ENCODE peak calls at places on chromosomes 1 and 21, in six cellular contexts. L is fibroblast of the aortic adventitia, B is foreskin fibroblast, G is brain microvascular endothelial cell, E is IMR-90, Y is AG10803. I is an unnamed sample.

GRCh38 chr1:201310986-201311355 is 27.7 kb downstream of the PKP1 start:
- DNase-seq in B (no peak), E (peak), G (no peak), L (no peak), Y (peak), I (peak)

GRCh38 chr1:202164271-202165037 is 4.1 kb upstream of the PTPN7 start:
- DNase-seq in E (no peak), G (no peak), B (no peak), L (no peak), Y (no peak), I (no peak)

GRCh38 chr1:222087207-222087920 is 345.5 kb upstream of the DUSP10 start:
- DNase-seq in Y (peak), L (peak), B (no peak), E (no peak), G (no peak), I (no peak)

GRCh38 chr1:23376890-23377811 is 7.5 kb upstream of the ZNF436 start:
- DNase-seq in B (peak), G (peak), Y (peak), E (peak), L (peak), I (peak)

GRCh38 chr1:171233183-171233582 is 15.1 kb upstream of the FMO1 start:
- DNase-seq in E (no peak), B (no peak), L (no peak), G (no peak), Y (no peak), I (no peak)

GRCh38 chr1:59976194-59977074 is 49.9 kb upstream of the CYP2J2 start:
- DNase-seq in Y (peak), G (peak), E (peak), L (peak), B (peak), I (peak)

GRCh38 chr1:10415211-10415930 is 14.9 kb upstream of the CENPS start:
- DNase-seq in G (peak), Y (peak), E (peak), L (peak), B (peak), I (peak)

GRCh38 chr21:29172282-29172681 is 41.8 kb downstream of the MAP3K7CL start:
- DNase-seq in B (no peak), G (no peak), E (no peak), L (no peak), Y (no peak), I (no peak)

GRCh38 chr21:31795992-31796391 is 64.1 kb upstream of the SCAF4 start:
- DNase-seq in Y (no peak), L (peak), E (no peak), B (no peak), G (no peak), I (peak)

GRCh38 chr1:42176902-42177519 is 12.5 kb upstream of the GUCA2A start:
- DNase-seq in G (peak), B (peak), E (peak), L (peak), Y (peak), I (peak)

GRCh38 chr1:95041491-95042165 is 31.1 kb downstream of the ALG14 start:
- DNase-seq in B (peak), G (peak), L (peak), Y (peak), E (peak), I (peak)

GRCh38 chr1:72986591-72987290 is 704.4 kb upstream of the NEGR1 start:
- DNase-seq in B (no peak), L (no peak), Y (no peak), G (no peak), E (no peak), I (no peak)

GRCh38 chr21:44350773-44351481 is 2.5 kb upstream of the TRPM2 start:
- DNase-seq in G (no peak), E (no peak), Y (no peak), L (no peak), B (no peak), I (no peak)

GRCh38 chr1:232643227-232643626 is 13.3 kb upstream of the SIPA1L2 start:
- DNase-seq in E (peak), L (no peak), Y (no peak), G (no peak), B (no peak), I (no peak)

GRCh38 chr21:32991299-32991850 is 34.4 kb upstream of the OLIG2 start:
- DNase-seq in B (no peak), L (no peak), G (no peak), Y (no peak), E (no peak), I (no peak)

GRCh38 chr1:35637401-35637809 is 3.9 kb downstream of the PSMB2 start:
- DNase-seq in Y (peak), E (peak), G (no peak), L (peak), B (peak), I (peak)

GRCh38 chr1:9198538-9199361 is 35.8 kb upstream of the H6PD start:
- DNase-seq in Y (peak), E (peak), G (peak), L (no peak), B (no peak), I (no peak)

GRCh38 chr21:44989538-44989888 is 49.7 kb downstream of the SLX9 start:
- DNase-seq in E (peak), G (no peak), B (no peak), Y (peak), L (no peak), I (no peak)

GRCh38 chr1:87325982-87326738 is 2.5 kb upstream of the LMO4 start:
- DNase-seq in L (peak), B (no peak), E (peak), G (peak), Y (peak), I (peak)

GRCh38 chr21:31780944-31781343 is 49.0 kb upstream of the SCAF4 start:
- DNase-seq in L (no peak), B (no peak), E (no peak), G (no peak), Y (no peak), I (peak)

DNA sequence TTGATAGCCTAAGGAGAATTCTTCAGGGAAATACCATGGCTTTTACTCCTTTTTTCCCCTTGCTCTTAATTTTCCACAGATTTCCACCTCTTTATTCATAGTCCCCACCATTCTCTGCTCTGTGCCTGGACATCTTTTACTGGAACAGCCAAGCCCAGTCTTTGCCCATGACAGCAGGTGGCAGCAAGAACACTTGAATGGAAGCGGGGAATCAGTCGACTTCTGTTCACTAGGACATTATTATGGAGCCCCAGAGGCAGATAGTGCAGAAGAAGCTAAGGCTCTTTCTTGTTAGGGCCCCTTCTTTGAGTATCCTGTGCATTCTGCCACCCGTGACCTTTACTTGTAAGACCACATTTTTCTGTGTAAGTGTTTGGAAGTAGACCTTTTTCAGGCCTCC is 6.3 kb downstream of the OR14I1 start:
- DNase-seq in G (no peak), B (no peak), E (no peak), L (no peak), Y (peak), I (peak)
- TF ChIP-seq CTCF in G (no peak), B (no peak), E (no peak), L (no peak), Y (peak), I (no peak)

GRCh38 chr1:44417351-44418021 is 12.4 kb downstream of the RNF220 start:
- DNase-seq in Y (peak), E (no peak), G (peak), B (no peak), L (peak), I (no peak)
- H3K4me3 ChIP-seq in Y (no peak), E (no peak), G (peak), B (no peak), L (no peak), I (no peak)

DNA sequence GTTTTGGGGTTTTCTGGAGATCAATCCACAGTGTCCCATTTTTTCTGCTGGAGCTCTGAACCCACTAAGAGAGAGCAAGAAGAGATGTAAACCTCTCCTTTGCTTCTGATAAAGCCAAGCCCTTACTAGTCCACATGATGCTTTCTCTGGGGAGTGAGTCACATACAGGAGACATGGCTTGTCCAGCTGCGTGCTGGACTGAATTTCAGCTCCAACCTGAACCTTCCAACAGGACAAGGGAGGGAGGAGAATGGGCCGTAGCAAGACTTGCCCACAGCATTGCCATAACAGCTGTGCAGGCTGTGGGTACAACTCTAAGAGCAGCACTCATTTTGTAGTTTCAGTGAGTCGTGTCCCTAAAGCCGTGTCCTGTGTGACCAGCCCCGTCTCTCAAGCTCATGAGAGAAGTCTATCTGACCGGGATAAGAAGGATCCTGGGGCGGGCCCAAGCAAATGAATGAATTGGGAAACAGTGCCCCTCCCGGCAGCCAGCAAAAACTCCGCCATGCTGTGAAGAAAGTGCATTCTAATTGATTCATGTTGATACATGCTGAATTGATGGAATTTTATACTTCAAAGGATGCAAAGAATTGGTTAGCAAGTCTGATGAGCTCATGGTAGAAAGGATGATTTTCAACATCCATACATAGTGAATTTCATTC is 195.2 kb downstream of the GABPA start:
- DNase-seq in G (peak), L (peak), E (peak), B (peak), Y (no peak), I (peak)
- TF ChIP-seq CTCF in G (peak), L (peak), E (no peak), B (no peak), Y (no peak), I (peak)

GRCh38 chr1:164563821-164564251 is 4.9 kb downstream of the PBX1 start:
- DNase-seq in Y (no peak), B (no peak), E (no peak), G (no peak), L (peak), I (no peak)
- H3K4me3 ChIP-seq in Y (peak), B (peak), E (peak), G (no peak), L (peak), I (peak)

GRCh38 chr1:227725036-227725435 is 10.1 kb downstream of the JMJD4 start:
- DNase-seq in G (no peak), Y (no peak), B (no peak), E (no peak), L (no peak), I (no peak)
- TF ChIP-seq CTCF in G (no peak), Y (no peak), B (no peak), E (no peak), L (no peak), I (no peak)

I was measured in epithelial cell of esophagus.